ENCODE peak calls at places on chromosomes 11 and 22, in nine cellular contexts. F is H1, G is GM12878, K is GM23248, D is MM.1S, V is neural progenitor cell, T is PC-3, N is K562, A is fibroblast of lung. L is an unnamed sample.

GRCh38 chr11:119222308-119222707 is 16.2 kb downstream of the CBL start:
- DNase-seq in V (no peak), N (no peak), A (peak), D (no peak), F (no peak), T (peak), K (peak), G (no peak), L (no peak)

GRCh38 chr22:29695129-29695926 is 24.5 kb upstream of the CABP7 start:
- DNase-seq in V (no peak), N (no peak), T (no peak), D (no peak), A (no peak), F (no peak), K (no peak), G (no peak), L (no peak)

GRCh38 chr11:60734271-60734670 is 9.8 kb downstream of the MS4A18 start:
- DNase-seq in N (no peak), V (no peak), A (no peak), D (no peak), G (no peak), T (no peak), F (no peak), K (no peak), L (no peak)

GRCh38 chr11:18698341-18699268 is at the start of gene TMEM86A:
- DNase-seq in D (peak), G (no peak), F (no peak), N (peak), T (peak), A (peak), V (peak), K (peak), L (peak)

GRCh38 chr22:19756288-19757128 is 4.1 kb upstream of the TBX1 start:
- DNase-seq in A (no peak), K (peak), F (no peak), T (peak), G (no peak), D (peak), N (peak), V (peak), L (no peak)

GRCh38 chr22:31491218-31491962 is 1.7 kb upstream of the EIF4ENIF1 start:
- DNase-seq in K (no peak), N (no peak), T (no peak), A (no peak), V (peak), D (no peak), F (no peak), G (no peak), L (no peak)

GRCh38 chr11:2766166-2766565 is 66.4 kb upstream of the KCNQ1OT1 start:
- DNase-seq in K (no peak), D (no peak), T (no peak), V (no peak), N (no peak), G (no peak), F (no peak), A (no peak), L (no peak)

GRCh38 chr11:115527534-115528125 is 23.4 kb upstream of the CADM1 start:
- DNase-seq in N (no peak), D (no peak), T (no peak), K (no peak), G (no peak), A (no peak), V (peak), F (no peak), L (no peak)

GRCh38 chr22:29049655-29050263 is 11.9 kb downstream of the C22orf31 start:
- DNase-seq in V (no peak), A (no peak), G (no peak), F (no peak), D (no peak), N (peak), K (no peak), T (no peak), L (no peak)

GRCh38 chr11:60982184-60982583 is 10.7 kb downstream of the CD6 start:
- DNase-seq in T (no peak), K (no peak), N (no peak), D (no peak), F (no peak), V (no peak), A (no peak), G (no peak), L (no peak)

GRCh38 chr22:27387561-27387960 is 414.0 kb downstream of the MN1 start:
- DNase-seq in D (no peak), F (no peak), K (no peak), A (no peak), V (no peak), N (no peak), G (no peak), T (no peak), L (no peak)

GRCh38 chr22:29872989-29873388 is 10.0 kb upstream of the MTMR3 start:
- DNase-seq in F (no peak), N (no peak), K (no peak), V (no peak), T (no peak), D (no peak), A (no peak), G (no peak), L (no peak)

GRCh38 chr22:50119768-50120251 is 30.0 kb downstream of the MOV10L1 start:
- DNase-seq in N (no peak), D (no peak), K (no peak), G (no peak), F (no peak), T (no peak), V (no peak), A (peak), L (no peak)

GRCh38 chr22:31474743-31475142 is 14.9 kb downstream of the EIF4ENIF1 start:
- DNase-seq in N (no peak), D (no peak), T (no peak), V (no peak), G (no peak), K (peak), F (no peak), A (peak), L (no peak)

GRCh38 chr22:36191106-36191836 is 10.3 kb downstream of the APOL4 start:
- DNase-seq in A (peak), K (peak), T (no peak), V (no peak), F (no peak), D (no peak), G (no peak), N (no peak), L (no peak)

GRCh38 chr22:39392341-39392948 is 7.1 kb upstream of the TAB1 start:
- DNase-seq in F (no peak), T (no peak), V (no peak), N (no peak), G (no peak), A (no peak), D (no peak), K (peak), L (no peak)

GRCh38 chr11:12397953-12398352 is 20.6 kb downstream of the PARVA start:
- DNase-seq in N (no peak), G (no peak), T (peak), K (peak), A (peak), F (no peak), V (no peak), D (no peak), L (no peak)

GRCh38 chr22:19717691-19718254 is 3.5 kb downstream of the SEPTIN5 start:
- DNase-seq in T (peak), G (no peak), K (peak), V (peak), D (peak), F (no peak), N (no peak), A (peak), L (peak)

GRCh38 chr11:63907808-63908530 is 9.0 kb downstream of the RCOR2 start:
- DNase-seq in F (no peak), T (no peak), A (no peak), K (no peak), V (peak), N (no peak), G (no peak), D (no peak), L (no peak)

GRCh38 chr11:83158474-83158786 is 1.5 kb downstream of the PCF11 start:
- DNase-seq in V (no peak), F (no peak), G (no peak), T (no peak), N (no peak), K (no peak), A (no peak), D (no peak), L (no peak)

GRCh38 chr11:95920460-95921105 is 3.3 kb downstream of the MTMR2 start:
- DNase-seq in V (no peak), A (peak), F (no peak), D (no peak), T (peak), G (no peak), N (no peak), K (peak), L (no peak)

GRCh38 chr11:65863889-65864757 is 3.9 kb downstream of the MUS81 start:
- DNase-seq in V (peak), N (no peak), F (no peak), K (no peak), D (no peak), A (no peak), T (no peak), G (no peak), L (no peak)

GRCh38 chr11:1640076-1640946 is 10.7 kb downstream of the KRTAP5-5 start:
- DNase-seq in D (peak), G (no peak), T (peak), K (peak), F (peak), N (peak), A (peak), V (peak), L (peak)

GRCh38 chr22:46574993-46575914 is 37.8 kb upstream of the CELSR1 start:
- DNase-seq in A (no peak), G (no peak), T (peak), D (peak), N (no peak), V (peak), K (no peak), F (no peak), L (no peak)

GRCh38 chr22:19959043-19959586 is 17.5 kb upstream of the TXNRD2 start:
- DNase-seq in N (peak), A (peak), F (peak), T (no peak), V (peak), G (no peak), D (no peak), K (peak), L (no peak)

GRCh38 chr22:50071432-50072166 is 13.5 kb upstream of the TTLL8 start:
- DNase-seq in K (no peak), F (no peak), G (no peak), N (no peak), V (no peak), T (peak), D (no peak), A (no peak), L (no peak)

GRCh38 chr11:69470301-69470700 is 11.2 kb upstream of the LINC01488 start:
- DNase-seq in V (no peak), G (no peak), D (no peak), K (no peak), T (no peak), N (no peak), A (no peak), F (no peak), L (no peak)

GRCh38 chr22:42287174-42287890 is 16.9 kb upstream of the TCF20 start:
- DNase-seq in A (no peak), T (no peak), K (no peak), N (no peak), D (peak), G (no peak), F (no peak), V (no peak), L (peak)

GRCh38 chr11:40118780-40119179 is 1340.7 kb downstream of the LRRC4C start:
- DNase-seq in N (no peak), D (no peak), G (no peak), F (no peak), T (no peak), K (no peak), A (no peak), V (no peak), L (no peak)

GRCh38 chr11:114080219-114080618 is 20.7 kb downstream of the ZBTB16 start:
- DNase-seq in A (peak), D (peak), K (peak), N (no peak), F (no peak), G (no peak), V (no peak), T (no peak), L (no peak)

GRCh38 chr11:18731949-18732821 is 6.2 kb upstream of the IGSF22 start:
- DNase-seq in D (peak), T (peak), N (peak), K (peak), G (peak), A (peak), F (no peak), V (peak), L (peak)

GRCh38 chr11:10564030-10564429 is 4.4 kb downstream of the LYVE1 start:
- DNase-seq in D (peak), A (no peak), G (no peak), F (no peak), V (no peak), N (no peak), K (no peak), T (no peak), L (no peak)

GRCh38 chr11:126147268-126148111 is 64.0 kb downstream of the RPUSD4 start:
- DNase-seq in G (no peak), T (peak), D (no peak), N (no peak), K (no peak), F (no peak), V (peak), A (no peak), L (no peak)

GRCh38 chr11:569273-569885 is 6.9 kb upstream of the PHRF1 start:
- DNase-seq in G (no peak), K (peak), A (no peak), D (peak), F (no peak), V (peak), T (no peak), N (no peak), L (no peak)
- TF ChIP-seq EZH2 in G (no peak), K (no peak), A (no peak), D (no peak), F (no peak), V (no peak), T (no peak), N (no peak), L (no peak)

DNA sequence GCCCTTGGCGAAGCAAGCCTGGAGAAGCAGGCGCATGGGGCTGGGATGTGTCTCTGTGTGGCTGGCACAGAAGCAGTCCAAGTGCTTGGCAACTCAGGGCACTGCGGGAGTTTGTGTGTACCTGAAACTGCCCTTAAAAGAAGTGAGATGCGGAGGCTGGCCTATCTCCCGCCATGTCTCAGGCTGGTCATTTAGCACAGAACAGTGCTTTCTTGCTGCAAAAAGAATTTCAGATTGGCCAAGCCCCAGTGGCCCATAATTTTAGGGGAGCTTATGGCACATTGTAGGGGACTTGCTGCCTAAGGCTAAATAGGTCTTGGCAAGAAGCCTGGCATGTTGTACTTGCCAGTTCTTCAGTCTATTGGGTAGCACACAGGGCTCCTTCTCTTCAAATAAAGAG is 16.4 kb downstream of the EHF start:
- DNase-seq in V (no peak), A (no peak), N (no peak), T (no peak), D (no peak), K (no peak), F (no peak), G (no peak), L (no peak)
- H3K27ac ChIP-seq in V (no peak), A (no peak), N (no peak), T (no peak), D (no peak), K (no peak), F (no peak), G (no peak), L (no peak)

GRCh38 chr11:74466916-74467885 is at the start of gene KCNE3:
- DNase-seq in T (no peak), N (peak), D (no peak), G (no peak), K (peak), F (no peak), V (peak), A (peak), L (no peak)
- H3K9ac ChIP-seq in T (no peak), N (peak), D (no peak), G (no peak), K (no peak), F (peak), V (no peak), A (no peak), L (no peak)

GRCh38 chr22:22877523-22878210 is 9.9 kb upstream of the IGLL5 start:
- DNase-seq in A (peak), F (no peak), G (no peak), D (peak), K (peak), T (peak), V (peak), N (peak), L (peak)
- TF ChIP-seq EZH2 in A (no peak), F (no peak), G (no peak), D (no peak), K (no peak), T (no peak), V (no peak), N (no peak), L (no peak)

GRCh38 chr11:120972621-120973020 is 51.3 kb upstream of the TBCEL start:
- DNase-seq in G (no peak), K (no peak), F (no peak), D (no peak), T (no peak), V (no peak), A (no peak), N (no peak), L (no peak)

GRCh38 chr11:120974466-120974865 is 49.4 kb upstream of the TBCEL start:
- DNase-seq in K (no peak), F (no peak), T (no peak), A (no peak), N (no peak), G (no peak), V (no peak), D (no peak), L (no peak)

GRCh38 chr11:120974980-120975379 is 48.9 kb upstream of the TBCEL start:
- DNase-seq in V (no peak), D (no peak), F (no peak), T (no peak), A (no peak), G (no peak), N (no peak), K (no peak), L (no peak)

GRCh38 chr11:120969993-120970392 is 53.9 kb upstream of the TBCEL start:
- DNase-seq in G (no peak), A (no peak), D (no peak), V (no peak), K (peak), T (no peak), F (no peak), N (no peak), L (no peak)

DNA sequence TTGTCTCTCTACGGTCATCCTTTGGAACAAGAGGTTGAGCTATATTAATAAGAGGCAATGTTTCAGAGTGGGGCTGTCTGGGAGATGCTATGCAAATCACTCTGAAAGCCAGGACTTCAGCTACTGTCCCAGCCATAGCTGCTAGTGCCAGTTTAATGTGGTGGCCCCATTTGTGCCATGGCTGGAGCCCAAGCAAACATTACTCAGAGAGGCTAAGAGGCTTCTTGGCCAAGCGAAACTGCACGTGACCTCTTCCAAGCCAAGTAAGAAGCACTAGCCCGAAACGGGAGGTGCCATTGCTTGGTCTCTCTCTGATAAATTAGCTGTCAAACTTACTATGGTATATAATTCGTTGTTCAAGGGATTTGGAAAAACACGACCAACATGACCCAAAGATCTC is 50.4 kb upstream of the TBCEL start:
- DNase-seq in G (no peak), A (no peak), T (no peak), D (no peak), N (no peak), K (no peak), V (no peak), F (no peak), L (no peak)
- H3K27ac ChIP-seq in G (no peak), A (no peak), T (no peak), D (no peak), N (no peak), K (no peak), V (no peak), F (no peak), L (no peak)

GRCh38 chr11:92332986-92333385 is 108.4 kb downstream of the FAT3 start:
- DNase-seq in A (peak), D (no peak), G (no peak), N (no peak), T (no peak), K (peak), V (no peak), F (no peak), L (no peak)

GRCh38 chr11:92329137-92329536 is 104.5 kb downstream of the FAT3 start:
- DNase-seq in N (no peak), A (no peak), D (no peak), G (no peak), K (no peak), F (no peak), V (no peak), T (no peak), L (no peak)

GRCh38 chr11:92325416-92325815 is 100.8 kb downstream of the FAT3 start:
- DNase-seq in G (no peak), N (no peak), F (no peak), K (no peak), A (no peak), T (no peak), D (no peak), V (no peak), L (no peak)

GRCh38 chr11:92330114-92330513 is 105.5 kb downstream of the FAT3 start:
- DNase-seq in D (no peak), V (no peak), G (no peak), T (no peak), N (no peak), A (peak), F (no peak), K (peak), L (no peak)

GRCh38 chr11:92329644-92330043 is 105.0 kb downstream of the FAT3 start:
- DNase-seq in N (no peak), T (peak), D (no peak), F (no peak), K (peak), G (no peak), V (no peak), A (peak), L (no peak)
- H3K9ac ChIP-seq in N (no peak), T (no peak), D (no peak), F (no peak), K (no peak), G (no peak), V (no peak), A (no peak), L (no peak)